ENCODE peak calls at places on chromosomes 1 and 21, in seven cellular contexts. One of them, this sample, is unnamed.
A peak's percentile ranks its signal among the peaks of the same experiment; 100 is the strongest.

GRCh38 chr1:117632269-117633067 is 26.6 kb downstream of the TENT5C start:
- DNase-seq in lung: peak; percentile 49
- DNase-seq in left ventricle myocardium inferior: no peak
- DNase-seq in AG10803: no peak
- DNase-seq in heart right ventricle: no peak
- DNase-seq in A549: no peak
- DNase-seq in fibroblast of villous mesenchyme: no peak
- DNase-seq in this sample: no peak

GRCh38 chr1:13813398-13814012 is 113.5 kb downstream of the PRDM2 start:
- DNase-seq in heart right ventricle: no peak
- DNase-seq in A549: no peak
- DNase-seq in left ventricle myocardium inferior: no peak
- DNase-seq in AG10803: peak; percentile 21
- DNase-seq in fibroblast of villous mesenchyme: peak; percentile 33
- DNase-seq in lung: no peak
- DNase-seq in this sample: peak; percentile 41

GRCh38 chr1:71589005-71589404 is 508.2 kb upstream of the ZRANB2 start:
- DNase-seq in heart right ventricle: no peak
- DNase-seq in AG10803: no peak
- DNase-seq in left ventricle myocardium inferior: no peak
- DNase-seq in lung: no peak
- DNase-seq in fibroblast of villous mesenchyme: no peak
- DNase-seq in A549: no peak
- DNase-seq in this sample: no peak

GRCh38 chr1:37605806-37606474 is 10.2 kb upstream of the GNL2 start:
- DNase-seq in AG10803: peak; percentile 90
- DNase-seq in left ventricle myocardium inferior: no peak
- DNase-seq in lung: no peak
- DNase-seq in fibroblast of villous mesenchyme: peak; percentile 10
- DNase-seq in A549: no peak
- DNase-seq in heart right ventricle: no peak
- DNase-seq in this sample: no peak

GRCh38 chr1:58592521-58593134 is 15.6 kb upstream of the TACSTD2 start:
- DNase-seq in fibroblast of villous mesenchyme: peak; percentile 90
- DNase-seq in A549: peak; percentile 11
- DNase-seq in lung: peak; percentile 79
- DNase-seq in AG10803: peak; percentile 94
- DNase-seq in left ventricle myocardium inferior: peak; percentile 57
- DNase-seq in heart right ventricle: peak; percentile 38
- DNase-seq in this sample: no peak

GRCh38 chr1:19484793-19485361 is 462 bp downstream of the CAPZB start:
- DNase-seq in lung: no peak
- DNase-seq in A549: peak; percentile 23
- DNase-seq in heart right ventricle: no peak
- DNase-seq in AG10803: no peak
- DNase-seq in fibroblast of villous mesenchyme: no peak
- DNase-seq in left ventricle myocardium inferior: no peak
- DNase-seq in this sample: no peak

GRCh38 chr1:160206421-160207117 is 1.4 kb downstream of the PEA15 start:
- DNase-seq in fibroblast of villous mesenchyme: peak; percentile 71
- DNase-seq in lung: no peak
- DNase-seq in heart right ventricle: no peak
- DNase-seq in left ventricle myocardium inferior: no peak
- DNase-seq in AG10803: peak; percentile 92
- DNase-seq in A549: peak; percentile 71
- DNase-seq in this sample: no peak

GRCh38 chr21:38438476-38438893 is 59.8 kb downstream of the ERG start:
- DNase-seq in lung: peak; percentile 50
- DNase-seq in fibroblast of villous mesenchyme: peak; percentile 88
- DNase-seq in heart right ventricle: peak; percentile 29
- DNase-seq in AG10803: peak; percentile 64
- DNase-seq in left ventricle myocardium inferior: peak; percentile 67
- DNase-seq in A549: no peak
- DNase-seq in this sample: no peak

GRCh38 chr1:41135196-41135947 is 106.7 kb downstream of the SCMH1 start:
- DNase-seq in left ventricle myocardium inferior: no peak
- DNase-seq in A549: no peak
- DNase-seq in AG10803: no peak
- DNase-seq in lung: no peak
- DNase-seq in fibroblast of villous mesenchyme: no peak
- DNase-seq in heart right ventricle: no peak
- DNase-seq in this sample: no peak

GRCh38 chr1:206117151-206117948 is at the start of gene AVPR1B:
- DNase-seq in lung: no peak
- DNase-seq in fibroblast of villous mesenchyme: peak; percentile 18
- DNase-seq in AG10803: peak; percentile 34
- DNase-seq in heart right ventricle: peak; percentile 36
- DNase-seq in left ventricle myocardium inferior: peak; percentile 48
- DNase-seq in A549: peak; percentile 31
- DNase-seq in this sample: peak; percentile 49

GRCh38 chr21:15768045-15768601 is 38.3 kb downstream of the USP25 start:
- DNase-seq in fibroblast of villous mesenchyme: no peak
- DNase-seq in AG10803: no peak
- DNase-seq in A549: no peak
- DNase-seq in left ventricle myocardium inferior: no peak
- DNase-seq in lung: no peak
- DNase-seq in heart right ventricle: no peak
- DNase-seq in this sample: no peak

GRCh38 chr1:14825396-14825795 is 226.9 kb downstream of the KAZN start:
- DNase-seq in AG10803: no peak
- DNase-seq in left ventricle myocardium inferior: no peak
- DNase-seq in lung: no peak
- DNase-seq in fibroblast of villous mesenchyme: no peak
- DNase-seq in A549: no peak
- DNase-seq in heart right ventricle: no peak
- DNase-seq in this sample: no peak

GRCh38 chr1:61504840-61505239 is 220.1 kb downstream of the TM2D1 start:
- DNase-seq in A549: no peak
- DNase-seq in left ventricle myocardium inferior: no peak
- DNase-seq in lung: no peak
- DNase-seq in AG10803: no peak
- DNase-seq in heart right ventricle: no peak
- DNase-seq in fibroblast of villous mesenchyme: peak; percentile 9
- DNase-seq in this sample: no peak

GRCh38 chr21:17455028-17455353 is 57.9 kb upstream of the CXADR start:
- DNase-seq in lung: no peak
- DNase-seq in fibroblast of villous mesenchyme: no peak
- DNase-seq in AG10803: no peak
- DNase-seq in A549: no peak
- DNase-seq in left ventricle myocardium inferior: no peak
- DNase-seq in heart right ventricle: no peak
- DNase-seq in this sample: no peak
- TF ChIP-seq CTCF in lung: no peak
- TF ChIP-seq CTCF in fibroblast of villous mesenchyme: no peak
- TF ChIP-seq CTCF in AG10803: no peak
- TF ChIP-seq CTCF in A549: no peak
- TF ChIP-seq CTCF in left ventricle myocardium inferior: no peak
- TF ChIP-seq CTCF in heart right ventricle: no peak
- TF ChIP-seq CTCF in this sample: no peak

GRCh38 chr1:242449211-242449610 is 75.3 kb downstream of the PLD5 start:
- DNase-seq in A549: no peak
- DNase-seq in left ventricle myocardium inferior: no peak
- DNase-seq in heart right ventricle: no peak
- DNase-seq in AG10803: no peak
- DNase-seq in fibroblast of villous mesenchyme: no peak
- DNase-seq in lung: no peak
- DNase-seq in this sample: no peak

GRCh38 chr1:242454262-242455051 is 70.0 kb downstream of the PLD5 start:
- DNase-seq in fibroblast of villous mesenchyme: peak; percentile 36
- DNase-seq in left ventricle myocardium inferior: no peak
- DNase-seq in lung: no peak
- DNase-seq in heart right ventricle: no peak
- DNase-seq in A549: peak; percentile 63
- DNase-seq in AG10803: peak; percentile 44
- DNase-seq in this sample: no peak

GRCh38 chr1:242452573-242452972 is 71.9 kb downstream of the PLD5 start:
- DNase-seq in lung: no peak
- DNase-seq in left ventricle myocardium inferior: no peak
- DNase-seq in fibroblast of villous mesenchyme: no peak
- DNase-seq in AG10803: no peak
- DNase-seq in heart right ventricle: no peak
- DNase-seq in A549: no peak
- DNase-seq in this sample: no peak

DNA sequence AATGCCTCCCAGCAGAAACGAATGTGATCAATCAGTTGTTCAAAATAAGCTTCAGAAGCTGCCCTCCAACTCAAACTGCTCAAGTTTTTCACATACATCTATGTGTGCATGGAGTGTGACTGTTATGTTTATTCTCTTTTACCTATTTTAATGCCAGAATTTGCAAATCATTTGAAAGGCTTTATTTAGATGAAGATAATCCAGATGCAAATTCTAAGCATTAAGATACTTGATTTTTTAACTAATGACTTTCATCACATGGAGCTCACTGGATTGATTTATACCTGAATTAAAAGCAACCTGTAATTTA is 69.5 kb downstream of the PLD5 start:
- DNase-seq in lung: no peak
- DNase-seq in left ventricle myocardium inferior: no peak
- DNase-seq in A549: no peak
- DNase-seq in heart right ventricle: no peak
- DNase-seq in AG10803: no peak
- DNase-seq in fibroblast of villous mesenchyme: no peak
- DNase-seq in this sample: no peak
- TF ChIP-seq CTCF in lung: no peak
- TF ChIP-seq CTCF in left ventricle myocardium inferior: no peak
- TF ChIP-seq CTCF in A549: peak; percentile 31
- TF ChIP-seq CTCF in heart right ventricle: no peak
- TF ChIP-seq CTCF in AG10803: no peak
- TF ChIP-seq CTCF in fibroblast of villous mesenchyme: no peak
- TF ChIP-seq CTCF in this sample: no peak

GRCh38 chr1:192506741-192507155 is 68.8 kb upstream of the RGS1 start:
- DNase-seq in fibroblast of villous mesenchyme: peak; percentile 49
- DNase-seq in A549: peak; percentile 12
- DNase-seq in heart right ventricle: no peak
- DNase-seq in left ventricle myocardium inferior: no peak
- DNase-seq in AG10803: peak; percentile 21
- DNase-seq in lung: no peak
- DNase-seq in this sample: no peak
- TF ChIP-seq CTCF in fibroblast of villous mesenchyme: peak; percentile 54
- TF ChIP-seq CTCF in A549: peak; percentile 39
- TF ChIP-seq CTCF in heart right ventricle: peak; percentile 39
- TF ChIP-seq CTCF in left ventricle myocardium inferior: peak; percentile 46
- TF ChIP-seq CTCF in AG10803: peak; percentile 43
- TF ChIP-seq CTCF in lung: no peak
- TF ChIP-seq CTCF in this sample: no peak

DNA sequence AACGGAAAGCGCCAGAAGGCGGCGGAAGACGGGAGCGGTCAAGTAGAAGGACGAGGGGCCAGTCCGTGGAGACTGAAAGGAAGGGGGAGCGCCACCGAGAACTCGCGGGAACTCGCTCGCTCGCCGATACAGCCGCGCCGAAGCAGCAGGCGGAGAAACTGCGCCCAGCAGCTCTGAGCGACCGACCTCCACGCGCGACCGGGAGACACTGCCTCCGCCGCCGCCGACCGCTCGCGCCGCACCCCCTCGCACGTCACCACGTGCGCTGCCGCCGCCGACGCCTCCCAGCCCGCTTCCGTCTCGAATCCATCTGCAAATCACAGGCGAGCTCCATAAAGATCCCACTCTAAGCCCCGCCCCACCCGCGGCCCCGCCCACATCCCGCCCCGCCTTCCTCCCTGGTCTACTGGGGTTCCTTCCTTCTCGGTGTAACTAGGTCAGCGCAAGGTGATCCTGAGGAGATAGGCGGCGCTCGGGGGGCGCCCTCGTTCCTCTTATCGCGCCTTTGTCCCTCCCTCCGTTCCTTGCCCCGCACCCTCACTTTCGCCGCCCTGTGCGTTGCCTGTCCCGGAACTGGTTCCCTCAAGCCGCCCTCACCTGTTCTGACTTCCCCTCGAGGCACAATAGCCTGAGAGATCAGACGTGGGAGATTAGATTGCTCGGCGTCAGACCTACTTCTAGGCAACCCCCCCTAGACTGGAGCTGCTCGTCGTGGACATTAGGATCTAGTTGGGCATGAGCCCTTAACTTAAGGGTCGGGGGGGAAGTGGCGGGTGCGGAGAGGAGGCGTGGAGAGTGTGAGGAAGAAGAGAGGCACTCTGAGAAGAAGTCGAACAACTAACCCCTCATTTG is at the start of gene IVNS1ABP:
- DNase-seq in AG10803: peak; percentile 93
- DNase-seq in fibroblast of villous mesenchyme: peak; percentile 91
- DNase-seq in left ventricle myocardium inferior: peak; percentile 95
- DNase-seq in lung: peak; percentile 96
- DNase-seq in heart right ventricle: peak; percentile 95
- DNase-seq in A549: peak; percentile 89
- DNase-seq in this sample: peak; percentile 90
- TF ChIP-seq CTCF in AG10803: peak; percentile 31
- TF ChIP-seq CTCF in fibroblast of villous mesenchyme: no peak
- TF ChIP-seq CTCF in left ventricle myocardium inferior: no peak
- TF ChIP-seq CTCF in lung: peak; percentile 2
- TF ChIP-seq CTCF in heart right ventricle: peak; percentile 10
- TF ChIP-seq CTCF in A549: peak; percentile 64
- TF ChIP-seq CTCF in this sample: no peak